ENCODE peak calls at places on chromosomes 7 and 10, in five cellular contexts. J is NCI-H1436; G is B cell; X is C1 segment of cervical spinal cord; L is activated CD4-positive, alpha-beta T cell treated with anti-CD3 and anti-CD28 coated beads, Interleukin-2, amount 50 U/mL, for 1 hour. T is an unnamed sample.

GRCh38 chr10:75037171-75038153 is 74.0 kb upstream of the SAMD8 start:
- DNase-seq in X (no peak), L (no peak), J (no peak), G (no peak), T (no peak)

GRCh38 chr7:76080211-76080610 is 32.3 kb downstream of the MDH2 start:
- DNase-seq in G (no peak), L (no peak), J (no peak), X (no peak), T (no peak)

GRCh38 chr7:28726563-28726962 is 231.6 kb downstream of the TRIL start:
- DNase-seq in J (no peak), L (no peak), X (no peak), G (no peak), T (no peak)

GRCh38 chr7:6636741-6637543 is at the start of gene ZNF316:
- DNase-seq in L (peak), G (peak), X (peak), J (peak), T (peak)

GRCh38 chr7:78497730-78498129 is 699.2 kb downstream of the PHTF2 start:
- DNase-seq in L (no peak), J (no peak), X (no peak), G (no peak), T (no peak)

GRCh38 chr7:85201209-85201608 is 14.4 kb upstream of the SEMA3D start:
- DNase-seq in J (no peak), G (no peak), X (no peak), L (no peak), T (no peak)

GRCh38 chr10:13993634-13994033 is 337.1 kb downstream of the FRMD4A start:
- DNase-seq in L (no peak), J (no peak), X (no peak), G (peak), T (no peak)

GRCh38 chr7:256461-256940 is 33.5 kb upstream of the FOXL3 start:
- DNase-seq in L (no peak), G (no peak), X (no peak), J (no peak), T (no peak)

GRCh38 chr10:36023939-36024338 is 381.8 kb upstream of the FZD8 start:
- DNase-seq in L (no peak), J (no peak), X (no peak), G (no peak), T (no peak)

GRCh38 chr7:113159746-113160339 is 41.5 kb upstream of the SMIM30 start:
- DNase-seq in L (no peak), G (no peak), X (no peak), J (peak), T (no peak)

GRCh38 chr7:88075216-88075615 is 141.2 kb downstream of the ADAM22 start:
- DNase-seq in J (no peak), X (no peak), L (no peak), G (no peak), T (no peak)

GRCh38 chr10:83961620-83962019 is 177.7 kb upstream of the GHITM start:
- DNase-seq in X (no peak), L (no peak), J (no peak), G (no peak), T (no peak)

GRCh38 chr7:121530251-121531174 is 134.4 kb upstream of the FAM3C start:
- DNase-seq in G (peak), J (no peak), L (peak), X (no peak), T (peak)

GRCh38 chr7:28798233-28798632 is 159.9 kb downstream of the TRIL start:
- DNase-seq in J (no peak), L (no peak), G (no peak), X (no peak), T (no peak)

GRCh38 chr7:45000096-45001032 is at the start of gene CCM2:
- DNase-seq in X (no peak), L (no peak), J (no peak), G (peak), T (no peak)

GRCh38 chr7:15889501-15889900 is 203.0 kb upstream of the MEOX2 start:
- DNase-seq in J (no peak), G (no peak), X (no peak), L (no peak), T (no peak)

GRCh38 chr10:88953662-88954061 is 1.1 kb upstream of the ACTA2 start:
- DNase-seq in G (no peak), X (no peak), J (no peak), L (no peak), T (no peak)

GRCh38 chr7:24879281-24879680 is 100.7 kb downstream of the OSBPL3 start:
- DNase-seq in X (no peak), J (no peak), G (no peak), L (no peak), T (no peak)

GRCh38 chr10:50585921-50586739 is 37.6 kb downstream of the SGMS1 start:
- DNase-seq in G (no peak), J (no peak), L (no peak), X (no peak), T (no peak)

GRCh38 chr10:58371473-58371872 is 13.7 kb upstream of the TFAM start:
- DNase-seq in X (no peak), L (no peak), G (no peak), J (no peak), T (no peak)

GRCh38 chr7:55155351-55156117 is 136.7 kb downstream of the EGFR start:
- DNase-seq in G (no peak), J (peak), X (no peak), L (no peak), T (no peak)

GRCh38 chr10:118816471-118817168 is 61.9 kb upstream of the CACUL1 start:
- DNase-seq in G (no peak), J (no peak), X (no peak), L (no peak), T (no peak)